ENCODE peak calls at places on chromosomes 11 and 22, in eight cellular contexts. L is AG08395; F is A549; Z is HFFc6; E is mesendoderm; W is activated CD4-positive, alpha-beta T cell treated with anti-CD3 and anti-CD28 coated beads, Interleukin-2, amount 50 U/mL, for 48 hours; J is NCI-H1930; N is endothelial cell. R is an unnamed sample.

GRCh38 chr11:2203440-2204259 is 32.0 kb upstream of the TH start:
- DNase-seq in L (no peak), F (no peak), Z (no peak), E (no peak), W (no peak), J (no peak), N (no peak), R (no peak)

GRCh38 chr11:124894606-124895430 is 2.8 kb downstream of the ROBO4 start:
- DNase-seq in L (no peak), F (no peak), Z (no peak), E (no peak), W (no peak), J (no peak), N (no peak), R (no peak)

GRCh38 chr11:107691003-107691402 is 20.9 kb downstream of the SLN start:
- DNase-seq in L (no peak), F (no peak), Z (peak; percentile 30), E (no peak), W (no peak), J (no peak), N (no peak), R (no peak)

GRCh38 chr11:1281326-1281973 is 28.0 kb downstream of the TOLLIP start:
- DNase-seq in L (peak; percentile 19), F (no peak), Z (no peak), E (no peak), W (no peak), J (no peak), N (no peak), R (no peak)

GRCh38 chr11:132994038-132994502 is 538.2 kb downstream of the OPCML start:
- DNase-seq in L (no peak), F (no peak), Z (no peak), E (no peak), W (no peak), J (no peak), N (no peak), R (no peak)

GRCh38 chr11:61157743-61158142 is 3.5 kb downstream of the VPS37C start:
- DNase-seq in L (no peak), F (no peak), Z (no peak), E (peak; percentile 46), W (no peak), J (no peak), N (no peak), R (no peak)

GRCh38 chr11:10655931-10656576 is 37.5 kb downstream of the IRAG1 start:
- DNase-seq in L (no peak), F (no peak), Z (no peak), E (no peak), W (no peak), J (no peak), N (no peak), R (no peak)

GRCh38 chr11:2536440-2536989 is 91.7 kb downstream of the KCNQ1 start:
- DNase-seq in L (no peak), F (no peak), Z (no peak), E (no peak), W (no peak), J (no peak), N (no peak), R (no peak)

GRCh38 chr11:36376315-36376887 is 80.3 kb downstream of the PRR5L start:
- DNase-seq in L (peak; percentile 20), F (peak; percentile 20), Z (peak; percentile 15), E (peak; percentile 56), W (no peak), J (no peak), N (peak; percentile 74), R (peak; percentile 30)

GRCh38 chr22:25352294-25352680 is 132.8 kb downstream of the CRYBB2 start:
- DNase-seq in L (no peak), F (no peak), Z (no peak), E (no peak), W (no peak), J (no peak), N (no peak), R (no peak)

GRCh38 chr11:18522388-18522787 is 4.4 kb downstream of the TSG101 start:
- DNase-seq in L (no peak), F (peak; percentile 46), Z (no peak), E (peak; percentile 69), W (no peak), J (no peak), N (no peak), R (peak; percentile 34)

GRCh38 chr11:62399868-62400245 is 19.0 kb upstream of the SCGB1A1 start:
- DNase-seq in L (no peak), F (no peak), Z (no peak), E (no peak), W (no peak), J (no peak), N (no peak), R (no peak)

GRCh38 chr11:32418836-32419235 is 16.5 kb downstream of the WT1 start:
- DNase-seq in L (no peak), F (no peak), Z (no peak), E (no peak), W (no peak), J (no peak), N (no peak), R (no peak)

GRCh38 chr11:44104472-44105294 is 9.2 kb downstream of the EXT2 start:
- DNase-seq in L (no peak), F (peak; percentile 37), Z (no peak), E (peak; percentile 71), W (no peak), J (no peak), N (peak; percentile 17), R (no peak)

GRCh38 chr11:130390071-130390758 is 38.2 kb downstream of the ADAMTS8 start:
- DNase-seq in L (peak; percentile 75), F (peak; percentile 52), Z (peak; percentile 66), E (peak; percentile 71), W (no peak), J (no peak), N (no peak), R (peak; percentile 75)